ENCODE peak calls at places on chromosomes 16 and 17, in five cellular contexts. Y is mesenchymal stem cell, R is heart right ventricle, W is frontal cortex, G is uterus. H is an unnamed sample.

GRCh38 chr16:50666658-50667496 is 14.2 kb downstream of the SNX20 start:
- DNase-seq in Y (no peak), R (no peak), W (no peak), G (no peak), H (no peak)

GRCh38 chr16:28038401-28038800 is 25.1 kb downstream of the GSG1L start:
- DNase-seq in G (no peak), Y (no peak), R (no peak), W (no peak), H (no peak)

GRCh38 chr16:69888005-69888560 is 63.1 kb upstream of the CLEC18A start:
- DNase-seq in W (no peak), G (no peak), Y (no peak), R (no peak), H (no peak)

GRCh38 chr16:473046-474043 is 47.9 kb downstream of the RAB11FIP3 start:
- DNase-seq in Y (no peak), G (no peak), W (no peak), R (no peak), H (no peak)

GRCh38 chr16:82629441-82630027 is 2.8 kb downstream of the CDH13 start:
- DNase-seq in W (no peak), G (peak; percentile 45), Y (peak; percentile 85), R (no peak), H (peak; percentile 46)

GRCh38 chr17:62661337-62661736 is 33.9 kb downstream of the MRC2 start:
- DNase-seq in R (no peak), G (no peak), Y (no peak), W (no peak), H (no peak)

GRCh38 chr16:8866118-8866883 is 2.5 kb downstream of the CARHSP1 start:
- DNase-seq in R (peak; percentile 63), G (peak; percentile 59), Y (peak; percentile 51), W (no peak), H (peak; percentile 93)

GRCh38 chr17:79020631-79021301 is 3.2 kb upstream of the C1QTNF1 start:
- DNase-seq in W (no peak), Y (no peak), R (no peak), G (no peak), H (no peak)

GRCh38 chr17:33115351-33115750 is 123.7 kb downstream of the SPACA3 start:
- DNase-seq in W (no peak), Y (no peak), R (no peak), G (no peak), H (no peak)

GRCh38 chr17:83064732-83065659 is 14.4 kb upstream of the METRNL start:
- DNase-seq in Y (no peak), R (no peak), G (peak; percentile 28), W (no peak), H (peak; percentile 60)

GRCh38 chr17:1011760-1012735 is 15.1 kb downstream of the TIMM22 start:
- DNase-seq in W (no peak), R (no peak), G (no peak), Y (no peak), H (no peak)

GRCh38 chr17:57264250-57264649 is 7.9 kb downstream of the MSI2 start:
- DNase-seq in W (no peak), R (no peak), G (no peak), Y (no peak), H (no peak)

GRCh38 chr17:59469786-59470485 is 95.5 kb upstream of the DHX40 start:
- DNase-seq in W (no peak), G (no peak), Y (no peak), R (no peak), H (peak; percentile 48)

GRCh38 chr17:7001562-7001961 is 5.7 kb downstream of the ALOX12 start:
- DNase-seq in W (no peak), Y (no peak), G (no peak), R (no peak), H (no peak)

GRCh38 chr16:85172465-85173071 is 60.3 kb upstream of the CIBAR2 start:
- DNase-seq in G (no peak), R (no peak), Y (peak; percentile 66), W (peak; percentile 59), H (no peak)

GRCh38 chr17:15892679-15893332 is 52.1 kb upstream of the ADORA2B start:
- DNase-seq in Y (peak; percentile 50), R (no peak), G (no peak), W (no peak), H (peak; percentile 39)

GRCh38 chr16:53495325-53495724 is 7.7 kb downstream of the AKTIP start:
- DNase-seq in R (no peak), G (no peak), Y (no peak), W (no peak), H (no peak)

GRCh38 chr16:11148045-11148444 is 108.0 kb downstream of the SOCS1 start:
- DNase-seq in R (no peak), W (no peak), G (no peak), Y (no peak), H (no peak)

GRCh38 chr16:68995011-68995504 is 110.4 kb upstream of the HAS3 start:
- DNase-seq in W (no peak), R (no peak), G (no peak), Y (peak; percentile 61), H (no peak)

GRCh38 chr17:61492759-61493526 is 40.7 kb downstream of the TBX4 start:
- DNase-seq in G (no peak), W (no peak), Y (peak; percentile 27), R (no peak), H (no peak)

GRCh38 chr16:5490499-5490898 is 392.9 kb upstream of the EEF2KMT start:
- DNase-seq in Y (no peak), W (peak; percentile 46), R (peak; percentile 6), G (no peak), H (no peak)

GRCh38 chr16:85851034-85851780 is 47.8 kb upstream of the IRF8 start:
- DNase-seq in Y (no peak), W (no peak), G (no peak), R (no peak), H (no peak)

GRCh38 chr17:83079766-83080616 is 582 bp downstream of the METRNL start:
- DNase-seq in W (no peak), G (no peak), Y (no peak), R (no peak), H (no peak)

H was measured in lower leg skin.